ENCODE peak calls at places on chromosome 5, in four cellular contexts. O is D341Med; U is CD8-positive, alpha-beta memory T cell; T is natural killer cell treated with Interleukin-12 subunit alpha and Interleukin-12 subunit beta and Interleukin-15 and Interleukin-18, amount 100 ng/mL, for 72 hours. K is an unnamed sample.

GRCh38 chr5:116671211-116671736 is 96.7 kb upstream of the SEMA6A start:
- DNase-seq in U (no peak), T (no peak), O (no peak), K (no peak)

GRCh38 chr5:83972236-83972635 is 251.6 kb upstream of the HAPLN1 start:
- DNase-seq in O (no peak), T (no peak), U (no peak), K (no peak)

GRCh38 chr5:139611703-139612584 is 36.2 kb upstream of the CXXC5 start:
- DNase-seq in U (no peak), O (no peak), T (no peak), K (no peak)

GRCh38 chr5:169020102-169020501 is 280.8 kb downstream of the SLIT3 start:
- DNase-seq in O (no peak), U (no peak), T (no peak), K (no peak)

GRCh38 chr5:72457491-72457890 is 49.7 kb downstream of the ZNF366 start:
- DNase-seq in O (no peak), U (no peak), T (no peak), K (no peak)

GRCh38 chr5:120507826-120508463 is 43.8 kb downstream of the PRR16 start:
- DNase-seq in O (no peak), T (no peak), U (no peak), K (no peak)

GRCh38 chr5:162299793-162300192 is 232.2 kb downstream of the GABRG2 start:
- DNase-seq in U (no peak), T (no peak), O (no peak), K (no peak)

GRCh38 chr5:147417133-147417813 is 92.6 kb downstream of the DPYSL3 start:
- DNase-seq in O (no peak), T (no peak), U (no peak), K (no peak)

GRCh38 chr5:159902444-159903121 is 13.7 kb upstream of the ADRA1B start:
- DNase-seq in T (no peak), O (no peak), U (no peak), K (no peak)

K was measured in progenitor cell of endocrine pancreas.